ENCODE peak calls at places on chromosome 1, in ten cellular contexts. H is HepG2, U is endodermal cell, E is heart left ventricle, V is GM12865, K is RWPE2, Z is uterus, P is tibial nerve, C is fibroblast of lung, J is right atrium auricular region. S is an unnamed sample.

GRCh38 chr1:40855513-40855912 is 6.7 kb downstream of the CITED4 start:
- DNase-seq in E (no peak), V (no peak), U (peak; percentile 77), C (no peak), P (no peak), H (peak; percentile 22), J (no peak), Z (no peak), K (no peak), S (no peak)

GRCh38 chr1:98766241-98766640 is 104.7 kb downstream of the SNX7 start:
- DNase-seq in K (no peak), H (no peak), C (no peak), E (no peak), V (peak; percentile 22), Z (no peak), P (no peak), U (no peak), J (no peak), S (no peak)

GRCh38 chr1:76866566-76866965 is 714 bp upstream of the ST6GALNAC5 start:
- DNase-seq in C (peak; percentile 4), Z (no peak), H (no peak), U (no peak), P (no peak), K (no peak), J (no peak), V (no peak), E (no peak), S (no peak)

GRCh38 chr1:26694185-26694572 is 1.6 kb upstream of the ARID1A start:
- DNase-seq in K (no peak), H (no peak), P (no peak), V (no peak), J (no peak), U (peak; percentile 65), C (no peak), Z (no peak), E (no peak), S (no peak)

GRCh38 chr1:193427524-193427923 is 241.1 kb upstream of the B3GALT2 start:
- DNase-seq in V (no peak), K (no peak), H (no peak), E (no peak), J (no peak), U (no peak), P (no peak), C (no peak), Z (no peak), S (no peak)

GRCh38 chr1:194447635-194448034 is 1261.2 kb upstream of the B3GALT2 start:
- DNase-seq in E (no peak), Z (no peak), C (peak; percentile 86), V (no peak), K (no peak), H (no peak), J (no peak), P (no peak), U (no peak), S (no peak)

GRCh38 chr1:18217398-18218043 is 109.9 kb downstream of the IGSF21 start:
- DNase-seq in Z (no peak), P (no peak), V (peak; percentile 68), J (no peak), U (peak; percentile 88), C (no peak), K (no peak), E (peak; percentile 27), H (peak; percentile 33), S (peak; percentile 47)

GRCh38 chr1:198497326-198498220 is 42.9 kb downstream of the ATP6V1G3 start:
- DNase-seq in H (no peak), C (peak; percentile 83), J (no peak), U (no peak), K (no peak), V (peak; percentile 19), P (no peak), E (peak; percentile 27), Z (no peak), S (no peak)

GRCh38 chr1:100511773-100512172 is 26.2 kb upstream of the GPR88 start:
- DNase-seq in Z (no peak), K (no peak), H (no peak), P (no peak), U (no peak), C (no peak), V (no peak), E (no peak), J (no peak), S (no peak)

GRCh38 chr1:208931936-208932335 is 651.6 kb upstream of the CAMK1G start:
- DNase-seq in P (no peak), V (no peak), K (no peak), C (no peak), E (no peak), J (no peak), H (no peak), U (no peak), Z (no peak), S (no peak)

GRCh38 chr1:62307516-62308492 is 11.4 kb downstream of the KANK4 start:
- DNase-seq in Z (no peak), E (no peak), H (no peak), K (no peak), C (no peak), J (no peak), P (no peak), U (no peak), V (no peak), S (no peak)

DNA sequence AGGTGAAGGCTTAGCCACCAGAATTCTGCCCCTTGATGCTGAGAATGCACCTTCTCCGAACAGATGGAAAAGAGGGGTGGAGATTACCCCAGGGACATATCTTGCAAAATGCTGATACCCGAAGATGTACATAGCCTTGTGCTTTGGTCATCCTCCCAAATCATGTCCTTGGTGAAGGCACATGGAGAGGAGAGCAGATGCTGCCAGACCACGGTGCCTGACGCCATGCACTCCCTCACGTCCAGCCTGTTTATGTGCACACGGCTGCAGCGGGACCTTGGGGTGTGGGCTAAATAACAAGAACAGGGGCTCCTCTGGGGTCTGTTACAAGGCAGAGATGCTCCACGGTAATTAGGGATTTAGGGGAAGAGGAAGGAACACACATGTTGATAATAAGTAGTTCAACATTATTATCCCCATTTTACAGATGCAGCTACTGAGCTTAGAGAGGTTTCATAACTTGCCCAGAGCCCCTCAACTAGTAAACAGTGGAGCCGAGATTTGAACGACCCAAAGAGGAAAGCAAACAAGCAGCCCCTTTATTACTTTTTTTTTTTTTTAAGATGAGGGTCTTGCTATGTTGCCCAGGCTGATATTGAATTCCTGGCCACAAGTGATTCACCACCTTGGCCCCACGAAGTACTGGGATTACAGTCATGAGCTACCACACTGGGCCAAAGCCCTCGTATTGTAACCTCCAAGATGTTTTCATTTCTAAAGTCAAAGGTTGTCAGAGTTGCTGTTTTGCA is 12.9 kb downstream of the EPHX1 start:
- DNase-seq in Z (no peak), H (no peak), K (no peak), J (no peak), C (no peak), E (no peak), U (no peak), V (no peak), P (no peak), S (no peak)
- TF ChIP-seq CTCF in Z (no peak), H (no peak), K (no peak), J (no peak), C (no peak), E (no peak), U (no peak), V (no peak), P (no peak), S (no peak)

GRCh38 chr1:89973481-89974127 is 21.3 kb upstream of the ZNF326 start:
- DNase-seq in U (no peak), V (no peak), C (peak; percentile 45), Z (no peak), J (no peak), H (no peak), K (no peak), E (no peak), P (no peak), S (no peak)
- TF ChIP-seq CTCF in U (no peak), V (no peak), C (no peak), Z (no peak), J (no peak), H (no peak), K (no peak), E (no peak), P (no peak), S (no peak)

DNA sequence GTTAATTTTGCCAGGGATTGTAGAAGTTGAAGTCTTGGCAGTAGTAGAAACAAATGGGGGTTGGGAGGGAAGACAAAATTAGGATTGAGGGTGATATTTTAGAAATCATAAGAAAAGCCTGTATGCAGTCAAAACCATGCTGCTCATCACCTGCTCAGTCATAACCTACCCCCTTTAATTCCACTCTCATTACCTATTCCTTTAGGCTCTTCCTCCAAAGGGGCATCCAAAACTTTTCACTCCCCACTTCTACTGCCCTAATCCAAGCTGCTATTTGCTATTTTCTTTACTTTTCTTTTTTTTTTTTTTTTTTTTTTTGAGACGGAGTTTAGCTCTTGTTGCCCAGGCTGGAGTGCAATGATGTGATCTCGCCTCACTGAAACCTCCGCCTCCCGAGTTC is 11.5 kb downstream of the H3-3A start:
- DNase-seq in P (no peak), K (no peak), U (no peak), C (no peak), J (no peak), H (no peak), E (no peak), Z (no peak), V (no peak), S (no peak)
- TF ChIP-seq CTCF in P (no peak), K (no peak), U (no peak), C (no peak), J (no peak), H (no peak), E (no peak), Z (no peak), V (no peak), S (no peak)

DNA sequence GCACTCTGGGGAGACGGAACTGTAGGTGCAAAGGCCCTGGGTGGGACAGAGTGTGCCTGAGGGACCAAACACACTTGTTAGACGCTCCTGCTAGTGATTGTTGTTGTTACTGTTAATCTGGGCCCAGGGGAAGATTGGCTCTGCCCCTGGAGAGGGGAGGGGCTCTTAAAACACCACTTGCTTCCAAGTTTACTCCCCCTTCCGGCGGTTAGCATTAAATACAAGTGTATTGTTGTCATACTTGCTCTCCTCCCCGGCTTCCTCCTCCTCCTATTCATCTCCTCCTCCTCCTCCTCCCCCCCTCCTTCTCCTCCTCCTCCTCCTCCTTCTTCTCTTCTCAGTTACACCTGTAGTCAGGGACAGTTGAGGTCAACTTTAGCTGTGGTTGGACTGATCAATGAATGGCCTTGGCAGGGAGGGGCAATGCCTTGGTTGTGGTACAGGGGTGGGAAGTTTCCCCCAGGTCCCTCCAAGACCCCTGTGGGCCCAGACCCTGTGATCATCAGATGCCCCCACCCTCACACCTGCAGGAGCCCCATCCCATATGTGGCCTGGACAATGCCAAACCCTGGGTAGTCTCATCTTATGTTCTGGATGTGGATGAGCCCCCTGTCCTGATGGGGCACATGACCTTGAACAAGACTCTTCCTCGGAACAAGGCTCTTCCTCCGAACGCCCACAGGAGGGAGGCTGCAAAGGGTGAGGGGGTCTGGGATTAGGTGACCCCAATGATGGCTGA is 217.3 kb downstream of the PTPRU start:
- DNase-seq in H (peak; percentile 70), U (peak; percentile 85), V (peak; percentile 50), Z (no peak), K (no peak), E (no peak), J (no peak), C (peak; percentile 48), P (no peak), S (peak; percentile 70)
- TF ChIP-seq CTCF in H (peak; percentile 57), U (peak; percentile 70), V (peak; percentile 28), Z (no peak), K (peak; percentile 20), E (peak; percentile 37), J (no peak), C (peak; percentile 23), P (no peak), S (no peak)

GRCh38 chr1:15485534-15486091 is 9.7 kb downstream of the CELA2B start:
- DNase-seq in J (no peak), P (no peak), V (peak; percentile 32), E (no peak), K (no peak), Z (no peak), C (no peak), U (no peak), H (no peak), S (no peak)
- TF ChIP-seq CTCF in J (no peak), P (no peak), V (no peak), E (no peak), K (no peak), Z (no peak), C (no peak), U (no peak), H (no peak), S (no peak)